ENCODE peak calls at places on chromosomes 16 and 17, in seven cellular contexts. M, G, K, A, P, J and L are unnamed samples.

GRCh38 chr16:60091479-60091878 is 1357.4 kb upstream of the GOT2 start:
- DNase-seq in P (no peak), G (no peak), M (no peak), A (no peak), J (no peak), K (no peak), L (no peak)

GRCh38 chr17:28364665-28365363 is at the start of gene SEBOX:
- DNase-seq in A (no peak), K (no peak), P (peak; percentile 57), J (no peak), M (no peak), G (no peak), L (no peak)

GRCh38 chr16:79658301-79659001 is 57.9 kb upstream of the MAF start:
- DNase-seq in K (peak; percentile 35), J (peak; percentile 47), G (no peak), M (no peak), P (no peak), A (peak; percentile 97), L (no peak)

GRCh38 chr16:81485824-81486554 is 41.4 kb downstream of the CMIP start:
- DNase-seq in K (no peak), G (peak; percentile 22), P (peak; percentile 66), A (no peak), M (no peak), J (peak; percentile 87), L (no peak)

GRCh38 chr17:2844386-2844785 is 48.1 kb downstream of the RAP1GAP2 start:
- DNase-seq in G (no peak), J (peak; percentile 17), A (no peak), P (no peak), M (peak; percentile 72), K (peak; percentile 29), L (peak; percentile 94)

GRCh38 chr17:34723875-34724274 is 144.5 kb downstream of the TMEM132E start:
- DNase-seq in K (no peak), M (no peak), P (no peak), G (no peak), J (no peak), A (no peak), L (peak; percentile 44)

GRCh38 chr16:27084296-27085065 is 17.8 kb downstream of the C16orf82 start:
- DNase-seq in P (no peak), M (no peak), J (no peak), A (no peak), K (no peak), G (no peak), L (no peak)

GRCh38 chr17:42843358-42843934 is 934 bp upstream of the AOC2 start:
- DNase-seq in J (peak; percentile 81), G (peak; percentile 51), P (no peak), K (peak; percentile 74), M (peak; percentile 74), A (peak; percentile 42), L (peak; percentile 82)

GRCh38 chr17:44279586-44280344 is 11.8 kb upstream of the SLC4A1 start:
- DNase-seq in A (peak; percentile 27), G (no peak), M (peak; percentile 89), J (peak; percentile 93), K (peak; percentile 91), P (peak; percentile 92), L (peak; percentile 94)

GRCh38 chr17:43556292-43556691 is 10.2 kb upstream of the ETV4 start:
- DNase-seq in A (peak; percentile 77), M (no peak), J (peak; percentile 93), G (no peak), P (no peak), K (peak; percentile 29), L (peak; percentile 55)

GRCh38 chr16:31453255-31454204 is 5.8 kb upstream of the ARMC5 start:
- DNase-seq in M (peak; percentile 81), P (peak; percentile 68), J (peak; percentile 75), A (peak; percentile 78), K (peak; percentile 36), G (no peak), L (peak; percentile 68)

GRCh38 chr17:76547183-76547641 is 7.4 kb downstream of the PRCD start:
- DNase-seq in K (peak; percentile 85), G (no peak), J (peak; percentile 77), A (no peak), M (peak; percentile 80), P (peak; percentile 71), L (peak; percentile 91)

GRCh38 chr17:68431661-68432071 is 25.6 kb downstream of the WIPI1 start:
- DNase-seq in M (peak; percentile 59), A (no peak), G (peak; percentile 39), K (peak; percentile 23), P (no peak), J (peak; percentile 55), L (peak; percentile 81)

GRCh38 chr17:33292184-33292980 is 713 bp downstream of the ASIC2 start:
- DNase-seq in A (peak; percentile 50), J (peak; percentile 30), K (peak; percentile 20), M (peak; percentile 61), P (peak; percentile 67), G (no peak), L (peak; percentile 93)

GRCh38 chr17:43694081-43694870 is 32.6 kb upstream of the MEOX1 start:
- DNase-seq in J (peak; percentile 84), K (peak; percentile 75), M (peak; percentile 91), G (peak; percentile 78), P (peak; percentile 83), A (peak; percentile 74), L (peak; percentile 97)

GRCh38 chr16:77430360-77430759 is 4.5 kb downstream of the ADAMTS18 start:
- DNase-seq in J (no peak), K (no peak), M (no peak), A (no peak), P (no peak), G (no peak), L (no peak)

GRCh38 chr17:20999044-20999573 is 43.7 kb downstream of the USP22 start:
- DNase-seq in G (no peak), K (no peak), J (peak; percentile 3), A (no peak), P (peak; percentile 82), M (no peak), L (peak; percentile 72)

DNA sequence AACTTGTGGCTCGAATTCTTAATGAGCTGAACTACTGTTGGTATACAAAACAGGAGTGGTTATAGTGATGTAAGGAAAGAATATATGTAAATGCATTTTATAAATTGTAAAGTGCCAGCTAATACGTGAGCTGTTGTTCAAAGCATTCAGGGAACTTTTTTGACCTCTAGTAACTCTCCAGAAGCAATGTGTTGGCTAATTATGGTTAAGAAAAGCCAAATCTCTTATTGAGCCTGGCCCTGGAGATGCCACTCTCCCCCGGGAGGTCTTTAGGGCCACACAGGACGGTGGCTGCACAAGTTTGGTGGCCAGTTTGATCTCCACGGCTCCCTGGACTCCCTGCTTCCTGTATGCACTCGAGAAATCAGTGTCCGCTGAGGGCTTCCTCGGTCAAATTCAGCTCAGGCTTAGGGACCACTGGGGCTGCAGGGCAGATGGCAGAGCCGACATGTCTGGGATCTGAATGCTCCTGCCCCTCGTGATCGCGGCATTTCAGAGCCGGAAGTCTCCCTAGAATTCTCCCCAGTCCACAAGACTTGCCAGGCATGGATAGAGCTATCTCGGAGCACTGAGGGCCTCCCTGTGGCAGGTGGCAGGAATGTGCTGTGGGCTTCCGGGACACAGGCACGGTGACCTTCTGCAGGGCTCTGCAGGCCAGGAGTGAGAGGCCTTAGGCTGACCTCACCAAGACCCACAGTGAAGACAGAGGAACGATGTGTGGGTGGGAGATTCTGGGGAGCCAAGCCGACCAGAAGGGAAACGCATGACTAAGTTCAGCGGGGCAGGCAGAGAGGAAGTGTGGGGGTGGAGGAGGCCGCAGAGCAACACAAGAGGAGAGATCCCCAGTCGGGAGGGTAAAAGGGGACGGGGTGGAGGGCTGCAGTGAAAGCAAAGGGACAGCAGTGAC is 18.6 kb upstream of the PITPNM3 start:
- DNase-seq in G (no peak), M (peak; percentile 39), K (peak; percentile 73), P (peak; percentile 82), J (peak; percentile 89), A (peak; percentile 55), L (peak; percentile 74)
- H3K9ac ChIP-seq in G (no peak overlapping the region), M (no peak overlapping the region), K (no peak overlapping the region), P (no peak overlapping the region), J (peak overlapping the region; percentile 36), A (no peak overlapping the region), L (no peak overlapping the region)

GRCh38 chr17:81993726-81994592 is 16.5 kb downstream of the ASPSCR1 start:
- DNase-seq in P (no peak), M (no peak), K (no peak), J (no peak), G (no peak), A (no peak), L (no peak)
- H3K9ac ChIP-seq in P (no peak overlapping the region), M (no peak overlapping the region), K (no peak overlapping the region), J (no peak overlapping the region), G (no peak overlapping the region), A (no peak overlapping the region), L (no peak overlapping the region)

DNA sequence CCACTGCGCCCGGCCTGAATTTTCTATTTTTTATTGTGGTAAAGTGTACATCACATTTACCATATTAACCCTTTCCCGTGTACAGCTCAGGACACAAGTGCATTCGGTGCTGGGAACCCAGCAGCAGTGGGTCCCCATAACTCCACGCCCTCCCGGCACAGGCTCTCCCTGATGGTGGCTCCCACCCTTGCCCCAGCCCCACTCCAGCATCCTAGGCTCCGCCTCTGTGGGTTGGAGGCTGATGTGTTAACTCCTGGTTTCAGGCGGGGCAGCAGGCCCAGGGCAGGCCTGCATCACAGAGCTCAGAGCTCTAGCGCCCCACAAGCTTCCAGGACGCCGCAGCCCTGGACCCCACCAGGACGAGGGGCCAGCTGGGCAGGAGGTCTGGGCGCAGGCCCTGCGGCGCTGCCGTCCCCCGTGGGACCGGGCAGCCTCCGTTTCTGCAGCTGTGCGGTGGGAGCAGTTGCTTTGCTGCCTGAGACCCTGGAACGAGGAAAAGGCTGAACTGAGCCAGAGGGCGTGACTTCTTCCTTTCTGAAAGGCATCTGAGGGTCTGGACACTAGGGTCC is 19.6 kb downstream of the ZFPM1 start:
- DNase-seq in K (no peak), P (no peak), A (no peak), J (no peak), G (no peak), M (no peak), L (no peak)
- H3K9ac ChIP-seq in K (no peak overlapping the region), P (no peak overlapping the region), A (no peak overlapping the region), J (no peak overlapping the region), G (no peak overlapping the region), M (no peak overlapping the region), L (no peak overlapping the region)

GRCh38 chr17:19470529-19471261 is 59.7 kb downstream of the RNF112 start:
- DNase-seq in K (peak; percentile 56), G (no peak), A (no peak), P (peak; percentile 86), M (no peak), J (peak; percentile 81), L (peak; percentile 79)
- H3K9ac ChIP-seq in K (peak overlapping the region; percentile 61), G (no peak overlapping the region), A (no peak overlapping the region), P (no peak overlapping the region), M (peak overlapping the region; percentile 47), J (peak overlapping the region; percentile 57), L (no peak overlapping the region)

GRCh38 chr17:57663326-57664070 is 81.6 kb downstream of the CCDC182 start:
- DNase-seq in M (no peak), J (peak; percentile 12), P (no peak), A (no peak), K (no peak), G (no peak), L (peak; percentile 54)
- H3K9ac ChIP-seq in M (no peak overlapping the region), J (peak overlapping the region; percentile 84), P (peak overlapping the region; percentile 77), A (peak overlapping the region; percentile 82), K (peak overlapping the region; percentile 21), G (peak overlapping the region; percentile 13), L (no peak overlapping the region)